ENCODE peak calls at places on chromosomes 6 and 20, in eight cellular contexts. Z, S, E, L, T, X, B and W are unnamed samples.

GRCh38 chr6:56520218-56520617 is 122.5 kb downstream of the DST start:
- DNase-seq in T (no peak), B (no peak), S (no peak), E (peak), X (no peak), Z (no peak), L (no peak), W (no peak)

GRCh38 chr6:24064832-24065231 is 61.2 kb upstream of the NRSN1 start:
- DNase-seq in Z (no peak), E (no peak), T (no peak), L (no peak), S (no peak), X (no peak), B (no peak), W (no peak)

GRCh38 chr6:94196891-94197290 is 777.5 kb upstream of the EPHA7 start:
- DNase-seq in X (no peak), S (no peak), T (no peak), Z (no peak), L (no peak), E (no peak), B (no peak), W (no peak)

GRCh38 chr6:36025932-36026327 is 1.5 kb upstream of the SLC26A8 start:
- DNase-seq in E (peak), B (no peak), T (no peak), X (peak), L (no peak), Z (no peak), S (no peak), W (no peak)

GRCh38 chr6:30167101-30167500 is 3.8 kb downstream of the TRIM15 start:
- DNase-seq in L (no peak), E (no peak), B (no peak), X (no peak), S (no peak), T (no peak), Z (no peak), W (no peak)

GRCh38 chr6:39339557-39340555 is 17.4 kb upstream of the KCNK16 start:
- DNase-seq in L (peak), S (no peak), T (no peak), B (no peak), E (no peak), X (no peak), Z (no peak), W (no peak)

GRCh38 chr6:87102296-87102695 is 7.4 kb upstream of the CGA start:
- DNase-seq in B (no peak), T (no peak), X (no peak), L (no peak), Z (no peak), E (no peak), S (no peak), W (no peak)

GRCh38 chr6:5471044-5471443 is 209.7 kb downstream of the FARS2 start:
- DNase-seq in S (peak), X (peak), E (no peak), Z (peak), B (peak), T (peak), L (peak), W (no peak)

GRCh38 chr20:19205999-19206398 is 6.4 kb upstream of the SLC24A3 start:
- DNase-seq in S (peak), Z (peak), T (peak), X (peak), B (peak), E (peak), L (peak), W (no peak)

GRCh38 chr20:50575869-50576720 is 65.9 kb downstream of the PTPN1 start:
- DNase-seq in B (peak), X (peak), Z (peak), L (peak), E (peak), T (peak), S (peak), W (no peak)

GRCh38 chr6:133682506-133683290 is 206.2 kb upstream of the TCF21 start:
- DNase-seq in S (no peak), T (no peak), X (peak), Z (no peak), L (no peak), B (peak), E (peak), W (no peak)

GRCh38 chr6:106181664-106182418 is 95.7 kb downstream of the PRDM1 start:
- DNase-seq in B (peak), Z (no peak), X (peak), E (peak), T (no peak), S (no peak), L (no peak), W (no peak)